ENCODE peak calls at places on chromosomes 1 and 21, in five cellular contexts. J is right cardiac atrium; L is foreskin keratinocyte; P is stimulated activated CD8-positive, alpha-beta memory T cell treated with anti-CD3 and anti-CD28 coated beads, Interleukin-4, amount 100 ng/mL, for 24 hours; X is EH. F is an unnamed sample.

GRCh38 chr21:40902299-40902698 is 55.3 kb upstream of the DSCAM start:
- DNase-seq in L (no peak), P (no peak), X (no peak), J (no peak), F (no peak)

GRCh38 chr1:114756949-114757454 is 782 bp downstream of the CSDE1 start:
- DNase-seq in X (peak; percentile 61), L (no peak), J (peak; percentile 56), P (no peak), F (no peak)

GRCh38 chr1:212967767-212968166 is 17.4 kb downstream of the VASH2 start:
- DNase-seq in L (peak; percentile 21), J (no peak), X (peak; percentile 58), P (no peak), F (no peak)

GRCh38 chr1:2330035-2330434 is 61.3 kb downstream of the MORN1 start:
- DNase-seq in J (no peak), L (no peak), X (peak; percentile 15), P (no peak), F (no peak)

GRCh38 chr1:119370748-119371147 is 2.2 kb downstream of the HAO2 start:
- DNase-seq in L (no peak), J (no peak), X (no peak), P (no peak), F (no peak)

GRCh38 chr1:184930232-184930631 is 44.1 kb downstream of the NIBAN1 start:
- DNase-seq in L (no peak), P (no peak), X (no peak), J (no peak), F (no peak)

GRCh38 chr1:110916669-110917306 is 43.8 kb downstream of the CD53 start:
- DNase-seq in L (peak; percentile 20), P (no peak), J (no peak), X (peak; percentile 52), F (no peak)

GRCh38 chr1:207698822-207699483 is 52.9 kb upstream of the CD46 start:
- DNase-seq in X (peak; percentile 67), P (peak; percentile 13), J (peak; percentile 35), L (peak; percentile 15), F (no peak)

GRCh38 chr1:236377832-236378535 is 16.1 kb upstream of the EDARADD start:
- DNase-seq in J (no peak), X (no peak), L (no peak), P (no peak), F (no peak)

GRCh38 chr21:45542242-45542666 is at the start of gene SLC19A1:
- DNase-seq in J (peak; percentile 81), L (no peak), P (peak; percentile 62), X (peak; percentile 55), F (no peak)